ENCODE peak calls at places on chromosomes 2 and 18, in five cellular contexts. X, G, B, M and K are unnamed samples.

GRCh38 chr2:120616261-120616660 is 119.4 kb upstream of the GLI2 start:
- DNase-seq in X (no peak), G (no peak), B (no peak), M (no peak), K (no peak)

GRCh38 chr2:175004980-175005832 is at the start of gene CHN1:
- DNase-seq in X (peak; percentile 9), G (peak; percentile 49), B (peak; percentile 89), M (peak; percentile 69), K (peak; percentile 51)

GRCh38 chr18:39795350-39795749 is 2159.7 kb upstream of the PIK3C3 start:
- DNase-seq in X (no peak), G (no peak), B (no peak), M (no peak), K (no peak)

GRCh38 chr2:203376173-203376572 is 48.0 kb downstream of the ABI2 start:
- DNase-seq in X (no peak), G (no peak), B (no peak), M (no peak), K (no peak)

GRCh38 chr2:36376992-36377738 is 21.6 kb downstream of the CRIM1 start:
- DNase-seq in X (no peak), G (no peak), B (no peak), M (no peak), K (no peak)

GRCh38 chr2:216903470-216903869 is 43.6 kb upstream of the TNP1 start:
- DNase-seq in X (no peak), G (no peak), B (no peak), M (no peak), K (no peak)

GRCh38 chr2:234827096-234827860 is 124.5 kb upstream of the SH3BP4 start:
- DNase-seq in X (no peak), G (no peak), B (no peak), M (no peak), K (no peak)

GRCh38 chr2:223008162-223008561 is 43.8 kb upstream of the KCNE4 start:
- DNase-seq in X (no peak), G (no peak), B (no peak), M (no peak), K (no peak)

GRCh38 chr18:79871481-79872091 is 73.8 kb downstream of the KCNG2 start:
- DNase-seq in X (no peak), G (no peak), B (peak; percentile 45), M (no peak), K (no peak)

GRCh38 chr2:28979576-28980366 is 1.3 kb upstream of the TOGARAM2 start:
- DNase-seq in X (no peak), G (no peak), B (no peak), M (no peak), K (no peak)

GRCh38 chr2:99771691-99772333 is 282.0 kb upstream of the REV1 start:
- DNase-seq in X (no peak), G (no peak), B (peak; percentile 86), M (no peak), K (no peak)

GRCh38 chr2:61670591-61671503 is 132.7 kb upstream of the XPO1 start:
- DNase-seq in X (peak; percentile 6), G (no peak), B (no peak), M (no peak), K (peak; percentile 43)

GRCh38 chr2:54207666-54208195 is 48.3 kb downstream of the TSPYL6 start:
- DNase-seq in X (no peak), G (no peak), B (no peak), M (no peak), K (no peak)

GRCh38 chr2:241811209-241811951 is 2.4 kb downstream of the NEU4 start:
- DNase-seq in X (no peak), G (no peak), B (peak; percentile 80), M (no peak), K (no peak)

GRCh38 chr2:145108959-145109710 is 589.2 kb upstream of the ZEB2 start:
- DNase-seq in X (no peak), G (no peak), B (no peak), M (no peak), K (no peak)

GRCh38 chr2:133525751-133526467 is 42.4 kb downstream of the NCKAP5 start:
- DNase-seq in X (no peak), G (no peak), B (no peak), M (no peak), K (no peak)

GRCh38 chr2:86790828-86791561 is at the start of gene CD8A:
- DNase-seq in X (no peak), G (no peak), B (no peak), M (no peak), K (no peak)